ENCODE peak calls at places on chromosomes 5 and 9, in eight cellular contexts. U is neuronal stem cell; D is coronary artery; R is brain microvascular endothelial cell; F is CD8-positive, alpha-beta memory T cell; G is GM23338; E is tibial nerve; N is uterus. I is an unnamed sample.

GRCh38 chr9:90637626-90638025 is 5.0 kb downstream of the DIRAS2 start:
- DNase-seq in U (no peak), D (no peak), R (no peak), F (no peak), G (no peak), E (no peak), N (no peak), I (no peak)

GRCh38 chr5:112918136-112918535 is 3.9 kb downstream of the REEP5 start:
- DNase-seq in U (no peak), D (no peak), R (no peak), F (no peak), G (no peak), E (no peak), N (no peak), I (no peak)

GRCh38 chr5:65926893-65927292 is 518 bp downstream of the ERBIN start:
- DNase-seq in U (no peak), D (no peak), R (no peak), F (no peak), G (peak), E (no peak), N (no peak), I (no peak)

GRCh38 chr9:4306066-4306787 is 6.4 kb upstream of the GLIS3 start:
- DNase-seq in U (no peak), D (no peak), R (peak), F (no peak), G (no peak), E (no peak), N (no peak), I (no peak)

GRCh38 chr9:129665008-129665771 is at the start of gene PRRX2:
- DNase-seq in U (peak), D (no peak), R (no peak), F (no peak), G (peak), E (no peak), N (no peak), I (no peak)

GRCh38 chr5:93585054-93585751 is 2.2 kb downstream of the NR2F1 start:
- DNase-seq in U (peak), D (no peak), R (no peak), F (no peak), G (peak), E (no peak), N (peak), I (no peak)

GRCh38 chr9:19577411-19577810 is 168.6 kb downstream of the ACER2 start:
- DNase-seq in U (no peak), D (no peak), R (no peak), F (no peak), G (no peak), E (no peak), N (no peak), I (no peak)

GRCh38 chr9:96392263-96392662 is 8.8 kb upstream of the SLC35D2 start:
- DNase-seq in U (no peak), D (no peak), R (no peak), F (no peak), G (no peak), E (no peak), N (no peak), I (no peak)

GRCh38 chr5:36398137-36398536 is 96.4 kb upstream of the RANBP3L start:
- DNase-seq in U (peak), D (no peak), R (no peak), F (no peak), G (peak), E (no peak), N (no peak), I (no peak)

GRCh38 chr9:76223749-76224340 is 170.4 kb downstream of the RFK start:
- DNase-seq in U (no peak), D (no peak), R (no peak), F (no peak), G (no peak), E (no peak), N (no peak), I (no peak)

GRCh38 chr9:34289159-34289558 is 39.9 kb downstream of the KIF24 start:
- DNase-seq in U (no peak), D (no peak), R (no peak), F (no peak), G (no peak), E (no peak), N (no peak), I (no peak)

GRCh38 chr9:133345596-133345995 is 2.3 kb downstream of the MED22 start:
- DNase-seq in U (no peak), D (no peak), R (no peak), F (no peak), G (no peak), E (no peak), N (no peak), I (no peak)

GRCh38 chr5:157381746-157382145 is 78.3 kb upstream of the NIPAL4 start:
- DNase-seq in U (no peak), D (no peak), R (no peak), F (no peak), G (no peak), E (no peak), N (no peak), I (no peak)

GRCh38 chr5:156670615-156671014 is 179.5 kb upstream of the PPP1R2B start:
- DNase-seq in U (no peak), D (no peak), R (no peak), F (no peak), G (no peak), E (no peak), N (no peak), I (no peak)

GRCh38 chr5:116559673-116560164 is 14.9 kb downstream of the SEMA6A start:
- DNase-seq in U (no peak), D (no peak), R (no peak), F (no peak), G (peak), E (no peak), N (no peak), I (no peak)

GRCh38 chr5:73654861-73655318 is 28.9 kb downstream of the ARHGEF28 start:
- DNase-seq in U (no peak), D (no peak), R (no peak), F (no peak), G (no peak), E (no peak), N (no peak), I (no peak)

GRCh38 chr5:83009408-83009807 is 67.8 kb downstream of the TMEM167A start:
- DNase-seq in U (no peak), D (no peak), R (no peak), F (no peak), G (no peak), E (no peak), N (no peak), I (no peak)

GRCh38 chr5:8474569-8474930 is 605.6 kb downstream of the MTRR start:
- DNase-seq in U (no peak), D (no peak), R (no peak), F (no peak), G (no peak), E (no peak), N (no peak), I (no peak)

GRCh38 chr5:109695005-109695926 is 5.5 kb downstream of the MAN2A1 start:
- DNase-seq in U (no peak), D (no peak), R (no peak), F (no peak), G (no peak), E (no peak), N (no peak), I (no peak)

GRCh38 chr9:124209774-124210173 is 48.0 kb upstream of the NEK6 start:
- DNase-seq in U (no peak), D (no peak), R (no peak), F (no peak), G (no peak), E (no peak), N (no peak), I (no peak)

GRCh38 chr9:105976257-105976656 is 281.9 kb downstream of the TMEM38B start:
- DNase-seq in U (no peak), D (no peak), R (no peak), F (no peak), G (no peak), E (no peak), N (no peak), I (no peak)

GRCh38 chr5:102998224-102998623 is 121.7 kb downstream of the GIN1 start:
- DNase-seq in U (no peak), D (no peak), R (no peak), F (no peak), G (no peak), E (no peak), N (no peak), I (no peak)

GRCh38 chr9:69444021-69444420 is 119.0 kb downstream of the ENTREP1 start:
- DNase-seq in U (no peak), D (no peak), R (peak), F (no peak), G (no peak), E (no peak), N (no peak), I (no peak)

GRCh38 chr5:174446446-174446845 is 277.9 kb upstream of the MSX2 start:
- DNase-seq in U (no peak), D (no peak), R (no peak), F (no peak), G (no peak), E (no peak), N (no peak), I (no peak)

GRCh38 chr5:131279209-131279608 is 15.4 kb downstream of the CDC42SE2 start:
- DNase-seq in U (no peak), D (no peak), R (no peak), F (no peak), G (no peak), E (no peak), N (no peak), I (no peak)

GRCh38 chr9:78692871-78693270 is 395.9 kb downstream of the PSAT1 start:
- DNase-seq in U (no peak), D (no peak), R (peak), F (no peak), G (no peak), E (no peak), N (no peak), I (no peak)

GRCh38 chr5:989961-990530 is 18.6 kb upstream of the NKD2 start:
- DNase-seq in U (no peak), D (peak), R (no peak), F (no peak), G (peak), E (no peak), N (peak), I (peak)

GRCh38 chr5:179168636-179169035 is 108.5 kb downstream of the ZNF354C start:
- DNase-seq in U (no peak), D (no peak), R (no peak), F (no peak), G (no peak), E (no peak), N (no peak), I (no peak)

GRCh38 chr9:133000842-133001241 is 22.3 kb downstream of the GFI1B start:
- DNase-seq in U (no peak), D (no peak), R (no peak), F (no peak), G (peak), E (no peak), N (no peak), I (no peak)

GRCh38 chr9:137141976-137142936 is 3.3 kb downstream of the GRIN1 start:
- DNase-seq in U (no peak), D (no peak), R (no peak), F (no peak), G (no peak), E (no peak), N (no peak), I (no peak)

GRCh38 chr5:59098743-59099142 is 515.9 kb downstream of the RAB3C start:
- DNase-seq in U (no peak), D (no peak), R (no peak), F (no peak), G (no peak), E (no peak), N (no peak), I (no peak)
- H3K27ac ChIP-seq in U (no peak), D (no peak), R (peak), F (no peak), G (no peak), E (no peak), N (no peak), I (no peak)

GRCh38 chr5:58451732-58452565 is 7.9 kb downstream of the PLK2 start:
- DNase-seq in U (no peak), D (no peak), R (no peak), F (no peak), G (no peak), E (no peak), N (no peak), I (no peak)

GRCh38 chr5:58452566-58453258 is 7.2 kb downstream of the PLK2 start:
- DNase-seq in U (no peak), D (no peak), R (no peak), F (no peak), G (no peak), E (no peak), N (no peak), I (no peak)

GRCh38 chr5:58455066-58455465 is 4.8 kb downstream of the PLK2 start:
- DNase-seq in U (no peak), D (no peak), R (no peak), F (no peak), G (no peak), E (no peak), N (no peak), I (no peak)

GRCh38 chr5:58454025-58454424 is 5.9 kb downstream of the PLK2 start:
- DNase-seq in U (no peak), D (no peak), R (no peak), F (no peak), G (no peak), E (no peak), N (no peak), I (no peak)

GRCh38 chr5:58453326-58453725 is 6.6 kb downstream of the PLK2 start:
- DNase-seq in U (no peak), D (no peak), R (no peak), F (no peak), G (no peak), E (no peak), N (no peak), I (no peak)
- H3K27ac ChIP-seq in U (no peak), D (no peak), R (peak), F (no peak), G (no peak), E (no peak), N (no peak), I (no peak)

DNA sequence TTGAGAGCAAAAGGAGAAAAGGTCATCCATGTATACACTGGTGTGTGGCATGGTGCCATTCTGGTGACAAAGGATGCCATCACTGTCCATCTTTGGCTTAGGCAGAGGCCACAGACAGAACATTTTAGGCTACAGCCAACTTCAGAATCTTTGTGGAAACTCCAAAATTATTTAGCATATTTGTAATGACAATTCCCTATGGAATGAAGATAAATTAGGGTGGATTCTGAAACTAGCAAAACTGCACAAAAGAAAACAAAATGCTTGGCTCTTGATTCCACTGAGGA is 92.5 kb downstream of the FBXW11 start:
- DNase-seq in U (no peak), D (no peak), R (no peak), F (no peak), G (no peak), E (no peak), N (no peak), I (no peak)
- H3K27ac ChIP-seq in U (peak), D (no peak), R (no peak), F (no peak), G (peak), E (no peak), N (no peak), I (no peak)

GRCh38 chr9:120970249-120970648 is 43.7 kb upstream of the TRAF1 start:
- DNase-seq in U (no peak), D (no peak), R (no peak), F (no peak), G (no peak), E (no peak), N (no peak), I (no peak)

GRCh38 chr9:120971938-120972337 is 45.3 kb upstream of the TRAF1 start:
- DNase-seq in U (no peak), D (no peak), R (no peak), F (no peak), G (no peak), E (no peak), N (no peak), I (no peak)

GRCh38 chr9:120965344-120966004 is 38.9 kb upstream of the TRAF1 start:
- DNase-seq in U (peak), D (no peak), R (no peak), F (no peak), G (peak), E (no peak), N (no peak), I (no peak)

GRCh38 chr9:120966005-120966369 is 39.4 kb upstream of the TRAF1 start:
- DNase-seq in U (no peak), D (no peak), R (no peak), F (no peak), G (no peak), E (no peak), N (no peak), I (peak)
- H3K27ac ChIP-seq in U (peak), D (peak), R (no peak), F (no peak), G (no peak), E (peak), N (peak), I (no peak)

GRCh38 chr9:114349713-114350480 is 20.2 kb downstream of the ORM2 start:
- DNase-seq in U (no peak), D (no peak), R (no peak), F (no peak), G (no peak), E (no peak), N (no peak), I (no peak)

GRCh38 chr9:114348906-114349482 is 19.3 kb downstream of the ORM2 start:
- DNase-seq in U (peak), D (peak), R (peak), F (peak), G (peak), E (peak), N (peak), I (peak)

GRCh38 chr9:114347675-114348074 is 18.0 kb downstream of the ORM2 start:
- DNase-seq in U (no peak), D (no peak), R (no peak), F (no peak), G (no peak), E (no peak), N (no peak), I (peak)

GRCh38 chr9:114346146-114346545 is 16.5 kb downstream of the ORM2 start:
- DNase-seq in U (no peak), D (no peak), R (no peak), F (no peak), G (no peak), E (no peak), N (no peak), I (no peak)

DNA sequence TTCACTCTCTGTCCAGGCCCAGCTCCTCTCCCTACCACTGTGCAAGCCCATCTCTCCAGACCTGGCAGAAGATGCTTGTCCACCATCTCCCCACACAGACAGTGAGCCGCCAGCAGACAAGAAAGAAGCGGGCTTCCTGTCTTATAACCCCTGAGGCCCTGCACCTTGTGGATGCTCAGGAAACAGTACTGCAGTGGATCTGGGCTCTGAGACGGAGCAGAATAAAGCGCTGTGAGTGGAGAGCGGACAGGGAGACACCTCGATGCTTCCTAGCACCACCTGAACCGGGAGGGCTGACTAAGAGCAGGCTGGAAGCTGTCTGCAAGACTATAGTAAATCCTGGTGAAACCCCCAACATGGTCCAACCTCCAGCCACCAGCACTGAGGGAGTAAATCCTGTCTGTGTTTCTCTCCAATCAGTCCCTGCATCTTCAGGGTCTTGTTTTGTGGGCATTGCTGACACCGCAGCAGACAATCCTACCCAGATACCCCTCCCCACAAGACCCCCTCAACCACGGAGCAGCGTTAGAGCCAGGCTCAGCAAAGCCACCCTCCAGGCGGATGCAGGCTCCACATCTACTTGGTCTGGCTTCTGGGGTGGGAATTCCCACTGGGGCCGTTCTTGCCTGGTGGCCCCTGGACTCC is 18.7 kb downstream of the ORM2 start:
- DNase-seq in U (no peak), D (no peak), R (no peak), F (no peak), G (no peak), E (no peak), N (no peak), I (no peak)
- H3K27ac ChIP-seq in U (peak), D (peak), R (peak), F (peak), G (no peak), E (peak), N (peak), I (peak)

GRCh38 chr5:140868721-140869554 is at the start of gene PCDHA11:
- DNase-seq in U (peak), D (no peak), R (no peak), F (no peak), G (peak), E (no peak), N (no peak), I (no peak)
- H3K27ac ChIP-seq in U (no peak), D (no peak), R (no peak), F (no peak), G (peak), E (no peak), N (no peak), I (no peak)

DNA sequence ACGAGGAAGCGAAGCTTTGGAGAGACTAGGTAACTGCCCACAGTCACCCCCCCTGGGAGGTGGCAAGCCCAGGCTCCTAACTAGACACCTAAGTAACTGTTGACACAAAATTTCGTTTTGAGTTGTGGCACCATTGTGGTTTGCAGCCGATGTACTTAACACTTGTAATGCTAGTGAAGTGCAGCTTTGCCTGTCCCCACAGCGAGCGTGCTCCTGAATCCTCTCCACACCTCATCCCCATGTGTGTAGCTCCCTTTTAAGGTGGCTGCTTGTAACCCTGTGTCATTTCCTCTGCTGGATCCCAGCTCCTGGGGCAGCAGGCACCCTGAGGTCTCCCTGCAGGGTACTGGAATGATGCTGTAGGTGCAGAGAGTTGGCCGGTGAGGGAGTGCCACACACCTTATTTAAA is 114.9 kb downstream of the TRIO start:
- DNase-seq in U (no peak), D (no peak), R (no peak), F (no peak), G (no peak), E (no peak), N (no peak), I (no peak)
- H3K27ac ChIP-seq in U (no peak), D (no peak), R (no peak), F (no peak), G (peak), E (no peak), N (no peak), I (no peak)

GRCh38 chr9:112074250-112075008 is 100.7 kb downstream of the SUSD1 start:
- DNase-seq in U (peak), D (no peak), R (peak), F (peak), G (peak), E (peak), N (peak), I (no peak)

GRCh38 chr9:112072721-112073553 is 102.2 kb downstream of the SUSD1 start:
- DNase-seq in U (no peak), D (no peak), R (peak), F (no peak), G (no peak), E (no peak), N (no peak), I (no peak)

GRCh38 chr9:112065781-112066606 is 109.1 kb downstream of the SUSD1 start:
- DNase-seq in U (no peak), D (no peak), R (peak), F (no peak), G (peak), E (no peak), N (peak), I (no peak)

GRCh38 chr9:112064871-112065270 is 110.2 kb downstream of the SUSD1 start:
- DNase-seq in U (no peak), D (no peak), R (no peak), F (no peak), G (no peak), E (no peak), N (no peak), I (no peak)

GRCh38 chr9:112069318-112070169 is 105.6 kb downstream of the SUSD1 start:
- DNase-seq in U (no peak), D (no peak), R (no peak), F (no peak), G (no peak), E (no peak), N (no peak), I (no peak)
- H3K27ac ChIP-seq in U (no peak), D (no peak), R (no peak), F (peak), G (no peak), E (peak), N (peak), I (peak)